ENCODE peak calls at places on chromosomes 1 and 21, in six cellular contexts. R is bronchial epithelial cell, G is ovary, C is heart left ventricle, I is aorta, T is fibroblast of lung. M is an unnamed sample.

GRCh38 chr21:39441502-39442475 is 3.8 kb downstream of the LCA5L start:
- DNase-seq in R (peak; percentile 50), G (no peak), C (no peak), I (no peak), T (peak; percentile 47), M (peak; percentile 51)

GRCh38 chr1:53644909-53645689 is 93.9 kb downstream of the GLIS1 start:
- DNase-seq in R (no peak), G (peak; percentile 1), C (no peak), I (peak; percentile 20), T (no peak), M (peak; percentile 16)

GRCh38 chr1:43980255-43981134 is 1.5 kb downstream of the B4GALT2 start:
- DNase-seq in R (peak; percentile 89), G (no peak), C (no peak), I (no peak), T (peak; percentile 57), M (peak; percentile 42)

GRCh38 chr1:192691041-192691440 is 55.1 kb downstream of the RGS13 start:
- DNase-seq in R (no peak), G (no peak), C (no peak), I (no peak), T (no peak), M (no peak)

GRCh38 chr21:38914071-38914491 is 108.4 kb downstream of the ETS2 start:
- DNase-seq in R (no peak), G (no peak), C (no peak), I (no peak), T (no peak), M (no peak)

GRCh38 chr21:42164064-42164789 is 54.7 kb upstream of the ABCG1 start:
- DNase-seq in R (no peak), G (no peak), C (peak; percentile 73), I (no peak), T (no peak), M (peak; percentile 82)

GRCh38 chr1:226157761-226158316 is 28.7 kb downstream of the ACBD3 start:
- DNase-seq in R (no peak), G (no peak), C (no peak), I (no peak), T (peak; percentile 10), M (no peak)

GRCh38 chr1:43058545-43059360 is 100.1 kb upstream of the SLC2A1 start:
- DNase-seq in R (peak; percentile 84), G (peak; percentile 50), C (no peak), I (no peak), T (peak; percentile 60), M (peak; percentile 65)

GRCh38 chr1:110542730-110543129 is 23.8 kb upstream of the KCNA10 start:
- DNase-seq in R (peak; percentile 41), G (no peak), C (no peak), I (no peak), T (peak; percentile 38), M (no peak)

GRCh38 chr1:169307176-169307575 is 60.4 kb downstream of the NME7 start:
- DNase-seq in R (no peak), G (no peak), C (no peak), I (no peak), T (no peak), M (no peak)

GRCh38 chr1:91622586-91622985 is 121.9 kb downstream of the CDC7 start:
- DNase-seq in R (no peak), G (peak; percentile 82), C (peak; percentile 42), I (peak; percentile 90), T (peak; percentile 28), M (no peak)

GRCh38 chr1:10170362-10170665 is 40.1 kb upstream of the KIF1B start:
- DNase-seq in R (peak; percentile 26), G (no peak), C (no peak), I (no peak), T (no peak), M (no peak)

GRCh38 chr1:38454236-38454635 is 405.3 kb downstream of the RRAGC start:
- DNase-seq in R (no peak), G (no peak), C (no peak), I (no peak), T (no peak), M (peak; percentile 23)

GRCh38 chr1:182129398-182129797 is 67.9 kb upstream of the ZNF648 start:
- DNase-seq in R (no peak), G (no peak), C (no peak), I (no peak), T (no peak), M (no peak)

GRCh38 chr1:107871687-107872086 is 93.3 kb downstream of the VAV3 start:
- DNase-seq in R (no peak), G (no peak), C (no peak), I (no peak), T (no peak), M (no peak)

GRCh38 chr1:231940721-231941120 is 314.1 kb downstream of the DISC1 start:
- DNase-seq in R (no peak), G (no peak), C (no peak), I (no peak), T (no peak), M (no peak)

GRCh38 chr21:39054066-39054465 is 129.2 kb downstream of the PSMG1 start:
- DNase-seq in R (no peak), G (no peak), C (no peak), I (no peak), T (no peak), M (no peak)

GRCh38 chr21:39182484-39183271 is 573 bp downstream of the PSMG1 start:
- DNase-seq in R (no peak), G (no peak), C (no peak), I (no peak), T (no peak), M (no peak)

GRCh38 chr1:98172022-98172421 is 251.2 kb upstream of the DPYD start:
- DNase-seq in R (no peak), G (no peak), C (no peak), I (no peak), T (peak; percentile 24), M (no peak)

GRCh38 chr21:16468191-16468590 is 738.4 kb downstream of the USP25 start:
- DNase-seq in R (peak; percentile 29), G (no peak), C (no peak), I (no peak), T (peak; percentile 22), M (no peak)

GRCh38 chr1:109112056-109112651 is 1.8 kb upstream of the ELAPOR1 start:
- DNase-seq in R (peak; percentile 46), G (no peak), C (no peak), I (no peak), T (peak; percentile 20), M (no peak)

GRCh38 chr1:26784023-26784871 is 3.5 kb upstream of the PIGV start:
- DNase-seq in R (no peak), G (peak; percentile 88), C (peak; percentile 80), I (peak; percentile 57), T (peak; percentile 59), M (peak; percentile 73)

GRCh38 chr1:150150511-150151021 is 850 bp downstream of the PLEKHO1 start:
- DNase-seq in R (no peak), G (peak; percentile 78), C (peak; percentile 48), I (peak; percentile 81), T (no peak), M (peak; percentile 79)

GRCh38 chr1:19395678-19396192 is 83.6 kb downstream of the SLC66A1 start:
- DNase-seq in R (peak; percentile 55), G (no peak), C (no peak), I (no peak), T (peak; percentile 69), M (peak; percentile 67)

GRCh38 chr1:76238094-76238551 is 163.6 kb downstream of the ST6GALNAC3 start:
- DNase-seq in R (no peak), G (no peak), C (no peak), I (no peak), T (peak; percentile 67), M (no peak)

GRCh38 chr1:24900985-24901781 is 28.9 kb downstream of the RUNX3 start:
- DNase-seq in R (no peak), G (no peak), C (no peak), I (peak; percentile 65), T (no peak), M (peak; percentile 63)

GRCh38 chr1:16178596-16179497 is 23.0 kb upstream of the EPHA2 start:
- DNase-seq in R (peak; percentile 96), G (no peak), C (no peak), I (no peak), T (peak; percentile 28), M (no peak)

GRCh38 chr1:204564835-204565234 is 48.6 kb downstream of the MDM4 start:
- DNase-seq in R (no peak), G (no peak), C (no peak), I (no peak), T (no peak), M (peak; percentile 46)

GRCh38 chr1:30044745-30045144 is 678.6 kb downstream of the MATN1 start:
- DNase-seq in R (no peak), G (no peak), C (no peak), I (no peak), T (no peak), M (no peak)

GRCh38 chr1:9626201-9626608 is 25.3 kb upstream of the PIK3CD start:
- DNase-seq in R (peak; percentile 4), G (no peak), C (no peak), I (no peak), T (no peak), M (peak; percentile 56)

GRCh38 chr21:40841524-40842196 is 5.3 kb downstream of the DSCAM start:
- DNase-seq in R (peak; percentile 54), G (no peak), C (peak; percentile 48), I (no peak), T (peak; percentile 40), M (peak; percentile 77)

GRCh38 chr1:228794173-228794572 is 58.9 kb downstream of the RHOU start:
- DNase-seq in R (no peak), G (no peak), C (no peak), I (no peak), T (peak; percentile 40), M (no peak)

GRCh38 chr1:53653200-53653575 is 85.8 kb downstream of the GLIS1 start:
- DNase-seq in R (no peak), G (peak; percentile 7), C (no peak), I (peak; percentile 53), T (no peak), M (peak; percentile 43)

GRCh38 chr1:243256590-243256989 is 749 bp downstream of the SDCCAG8 start:
- DNase-seq in R (peak; percentile 10), G (no peak), C (no peak), I (no peak), T (no peak), M (no peak)

GRCh38 chr1:36100376-36100775 is 11.7 kb downstream of the ADPRS start:
- DNase-seq in R (no peak), G (no peak), C (no peak), I (no peak), T (no peak), M (peak; percentile 43)

GRCh38 chr1:47276850-47277249 is 37.1 kb downstream of the STIL start:
- DNase-seq in R (no peak), G (no peak), C (no peak), I (no peak), T (no peak), M (no peak)
- H3K36me3 ChIP-seq in R (no peaks in the 10 kb centered on the region), G (no peaks in the 10 kb centered on the region), C (peaks cover 6% of the 10 kb centered on the region), I (no peaks in the 10 kb centered on the region), T (peaks cover 5% of the 10 kb centered on the region), M (peaks cover 15% of the 10 kb centered on the region)

GRCh38 chr1:214446772-214447556 is 104.4 kb downstream of the PTPN14 start:
- DNase-seq in R (peak; percentile 98), G (no peak), C (no peak), I (no peak), T (peak; percentile 98), M (peak; percentile 77)
- H3K4me3 ChIP-seq in R (no peak overlapping the region), G (no peak overlapping the region), C (no peak overlapping the region), I (no peak overlapping the region), T (peak overlapping the region; percentile 28), M (no peak overlapping the region)

GRCh38 chr1:55988963-55989452 is 590.4 kb downstream of the PLPP3 start:
- DNase-seq in R (no peak), G (no peak), C (no peak), I (no peak), T (no peak), M (no peak)
- H3K27me3 ChIP-seq in R (no peaks in the 10 kb centered on the region), G (no peaks in the 10 kb centered on the region), C (no peaks in the 10 kb centered on the region), I (no peaks in the 10 kb centered on the region), T (no peaks in the 10 kb centered on the region), M (no peaks in the 10 kb centered on the region)

GRCh38 chr1:219415915-219416314 is 197.0 kb downstream of the ZC3H11B start:
- DNase-seq in R (no peak), G (no peak), C (no peak), I (no peak), T (no peak), M (no peak)
- H3K36me3 ChIP-seq in R (no peaks in the 10 kb centered on the region), G (no peaks in the 10 kb centered on the region), C (no peaks in the 10 kb centered on the region), I (no peaks in the 10 kb centered on the region), T (no peaks in the 10 kb centered on the region), M (no peaks in the 10 kb centered on the region)

M was measured in H7.